ENCODE peak calls at places on chromosome 6, in nine cellular contexts. L, T, Z, M, V, D, R, E and P are unnamed samples.

GRCh38 chr6:163415176-163415619 is 680 bp downstream of the QKI start:
- DNase-seq in L (no peak), T (peak; percentile 53), Z (no peak), M (no peak), V (peak; percentile 34), D (peak; percentile 19), R (peak; percentile 33), E (no peak), P (no peak)

GRCh38 chr6:81763051-81763450 is 10.6 kb upstream of the TENT5A start:
- DNase-seq in L (no peak), T (no peak), Z (no peak), M (no peak), V (no peak), D (no peak), R (no peak), E (no peak), P (no peak)

GRCh38 chr6:53986721-53987526 is 124.3 kb upstream of the MLIP start:
- DNase-seq in L (peak; percentile 20), T (no peak), Z (no peak), M (no peak), V (no peak), D (no peak), R (no peak), E (peak; percentile 67), P (no peak)

GRCh38 chr6:158002249-158002950 is 20.7 kb downstream of the SYNJ2 start:
- DNase-seq in L (no peak), T (peak; percentile 40), Z (peak; percentile 90), M (no peak), V (no peak), D (peak; percentile 73), R (no peak), E (no peak), P (no peak)

GRCh38 chr6:41073968-41074691 is 1.4 kb downstream of the NFYA start:
- DNase-seq in L (no peak), T (no peak), Z (no peak), M (no peak), V (peak; percentile 24), D (no peak), R (no peak), E (peak; percentile 3), P (no peak)

GRCh38 chr6:1524040-1524480 is 85.7 kb upstream of the FOXC1 start:
- DNase-seq in L (peak; percentile 60), T (peak; percentile 79), Z (peak; percentile 80), M (peak; percentile 65), V (peak; percentile 74), D (peak; percentile 73), R (peak; percentile 95), E (peak; percentile 32), P (no peak)

GRCh38 chr6:5457036-5457435 is 195.7 kb downstream of the FARS2 start:
- DNase-seq in L (no peak), T (no peak), Z (no peak), M (no peak), V (no peak), D (no peak), R (no peak), E (no peak), P (no peak)

GRCh38 chr6:34393968-34394305 is 1.5 kb upstream of the NUDT3 start:
- DNase-seq in L (no peak), T (no peak), Z (no peak), M (no peak), V (no peak), D (no peak), R (no peak), E (no peak), P (no peak)

GRCh38 chr6:17281100-17281496 is at the start of gene RBM24:
- DNase-seq in L (peak; percentile 78), T (peak; percentile 70), Z (peak; percentile 86), M (peak; percentile 15), V (no peak), D (peak; percentile 80), R (no peak), E (peak; percentile 64), P (no peak)

GRCh38 chr6:70806086-70806485 is 138.4 kb downstream of the SMAP1 start:
- DNase-seq in L (no peak), T (no peak), Z (no peak), M (no peak), V (no peak), D (no peak), R (no peak), E (no peak), P (no peak)

GRCh38 chr6:21213492-21213891 is 380.1 kb upstream of the SOX4 start:
- DNase-seq in L (no peak), T (no peak), Z (no peak), M (no peak), V (no peak), D (no peak), R (no peak), E (no peak), P (no peak)

GRCh38 chr6:70651326-70651905 is 16.3 kb upstream of the SMAP1 start:
- DNase-seq in L (no peak), T (no peak), Z (no peak), M (no peak), V (peak; percentile 77), D (peak; percentile 16), R (no peak), E (no peak), P (no peak)

GRCh38 chr6:35465646-35466045 is 2.6 kb upstream of the RPL10A start:
- DNase-seq in L (no peak), T (no peak), Z (no peak), M (no peak), V (no peak), D (no peak), R (no peak), E (no peak), P (no peak)

GRCh38 chr6:34491091-34491430 is 25.2 kb downstream of the PACSIN1 start:
- DNase-seq in L (no peak), T (no peak), Z (no peak), M (no peak), V (no peak), D (no peak), R (no peak), E (no peak), P (no peak)

GRCh38 chr6:109010703-109011102 is 83.9 kb downstream of the SESN1 start:
- DNase-seq in L (no peak), T (no peak), Z (no peak), M (no peak), V (no peak), D (no peak), R (no peak), E (no peak), P (no peak)

GRCh38 chr6:81801489-81801888 is 49.0 kb upstream of the TENT5A start:
- DNase-seq in L (no peak), T (no peak), Z (no peak), M (no peak), V (no peak), D (no peak), R (no peak), E (no peak), P (no peak)

GRCh38 chr6:158083687-158084325 is 84.3 kb downstream of the SERAC1 start:
- DNase-seq in L (no peak), T (no peak), Z (no peak), M (no peak), V (no peak), D (no peak), R (no peak), E (no peak), P (no peak)

GRCh38 chr6:97919046-97919445 is 636.0 kb upstream of the MMS22L start:
- DNase-seq in L (no peak), T (no peak), Z (no peak), M (no peak), V (no peak), D (no peak), R (no peak), E (no peak), P (no peak)

GRCh38 chr6:124742971-124743370 is 219.3 kb upstream of the RNF217 start:
- DNase-seq in L (no peak), T (no peak), Z (no peak), M (no peak), V (no peak), D (no peak), R (no peak), E (no peak), P (no peak)

GRCh38 chr6:20599302-20600051 is 65.2 kb downstream of the CDKAL1 start:
- DNase-seq in L (no peak), T (no peak), Z (no peak), M (no peak), V (no peak), D (no peak), R (no peak), E (no peak), P (no peak)